ENCODE peak calls at places on chromosomes 11 and 22, in five cellular contexts. U, J, C, V and Q are unnamed samples.
A peak's percentile ranks its signal among the peaks of the same experiment; 100 is the strongest.

GRCh38 chr11:100878474-100878873 is 191.4 kb downstream of the ARHGAP42 start:
- DNase-seq in J (no peak), C (peak; percentile 40), U (no peak), V (peak; percentile 80), Q (no peak)

GRCh38 chr11:65184146-65184545 is 2.4 kb downstream of the CAPN1 start:
- DNase-seq in J (no peak), V (no peak), C (no peak), U (peak; percentile 80), Q (peak; percentile 89)

GRCh38 chr11:76620471-76620870 is 50.1 kb downstream of the LRRC32 start:
- DNase-seq in U (no peak), C (peak; percentile 51), J (no peak), V (peak; percentile 96), Q (no peak)

GRCh38 chr22:45170001-45170466 is 6.3 kb downstream of the NUP50 start:
- DNase-seq in C (no peak), V (no peak), J (no peak), U (no peak), Q (no peak)

GRCh38 chr11:95994340-95994728 is 70.4 kb upstream of the MTMR2 start:
- DNase-seq in J (no peak), U (no peak), C (no peak), V (no peak), Q (no peak)

GRCh38 chr22:47307812-47308211 is 545.4 kb downstream of the TBC1D22A start:
- DNase-seq in V (peak; percentile 56), U (no peak), C (no peak), J (no peak), Q (no peak)

GRCh38 chr11:86182976-86183584 is 61.5 kb upstream of the EED start:
- DNase-seq in C (no peak), J (peak; percentile 53), V (no peak), U (no peak), Q (no peak)

GRCh38 chr11:35919244-35919643 is 24.6 kb upstream of the LDLRAD3 start:
- DNase-seq in C (no peak), J (no peak), U (no peak), V (no peak), Q (no peak)

GRCh38 chr11:65014146-65014960 is at the start of gene ARL2:
- DNase-seq in V (peak; percentile 17), J (no peak), C (no peak), U (peak; percentile 39), Q (peak; percentile 42)

GRCh38 chr11:9264381-9265210 is 554 bp downstream of the DENND5A start:
- DNase-seq in U (peak; percentile 31), J (peak; percentile 83), V (peak; percentile 80), C (peak; percentile 51), Q (peak; percentile 39)

GRCh38 chr11:120219157-120219934 is 8.5 kb downstream of the OAF start:
- DNase-seq in V (no peak), J (no peak), U (no peak), C (no peak), Q (no peak)

GRCh38 chr11:106224172-106224571 is 146.7 kb downstream of the AASDHPPT start:
- DNase-seq in U (no peak), J (no peak), C (no peak), V (no peak), Q (no peak)
- TF ChIP-seq CTCF in U (no peak), J (no peak), C (no peak), V (no peak), Q (no peak)

DNA sequence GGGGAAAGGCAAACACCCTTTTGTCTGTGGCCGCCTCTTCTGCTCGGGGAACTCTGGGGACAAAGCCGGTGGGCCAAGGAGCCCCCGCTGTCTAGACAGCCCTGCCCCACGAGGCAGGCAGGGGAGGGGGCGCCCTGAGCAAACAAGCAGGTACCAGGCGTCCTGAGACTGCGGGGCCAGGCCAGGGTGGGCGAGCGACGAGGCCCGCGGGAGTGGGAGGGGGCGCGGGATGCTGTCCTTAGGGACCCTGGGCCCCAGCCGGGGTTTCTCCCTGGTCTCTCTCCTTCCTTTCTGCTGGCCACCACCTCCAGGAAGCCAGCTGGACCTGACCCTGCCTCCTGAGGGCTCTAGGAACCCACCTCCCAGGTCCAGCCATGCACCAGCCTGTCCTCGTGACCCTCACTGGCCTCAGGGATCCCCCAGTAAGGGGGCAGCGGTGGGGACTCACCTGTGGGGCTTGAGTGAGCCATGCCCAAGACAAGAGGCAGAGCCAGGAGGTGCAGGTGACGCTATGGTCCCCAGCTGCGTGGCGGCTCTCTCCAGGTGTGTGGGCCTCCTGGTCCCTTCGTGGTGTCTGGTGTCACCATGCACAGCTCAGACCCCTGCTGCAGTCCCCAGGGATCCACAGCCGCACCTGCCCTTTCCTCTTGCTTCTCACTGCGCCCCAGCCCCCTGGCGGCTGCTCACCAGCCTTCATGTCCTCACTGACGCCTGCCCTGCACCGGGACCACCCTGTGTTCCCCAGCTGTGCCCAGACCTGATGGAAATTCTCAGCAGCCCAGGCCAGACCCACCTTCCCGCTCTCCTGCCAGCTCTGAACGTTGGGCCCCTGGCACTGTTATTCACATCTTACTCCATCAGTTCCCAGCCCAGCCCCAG is 26.5 kb upstream of the MUC5AC start:
- DNase-seq in J (no peak), V (no peak), U (peak; percentile 27), C (no peak), Q (peak; percentile 37)
- TF ChIP-seq CTCF in J (no peak), V (no peak), U (no peak), C (no peak), Q (peak; percentile 22)

GRCh38 chr22:23847310-23847920 is 8.6 kb upstream of the DERL3 start:
- DNase-seq in C (no peak), U (no peak), V (no peak), J (no peak), Q (no peak)

GRCh38 chr22:23845661-23846469 is 7.1 kb upstream of the DERL3 start:
- DNase-seq in C (no peak), V (no peak), J (no peak), U (no peak), Q (no peak)

GRCh38 chr22:23850136-23850611 is 7.5 kb upstream of the SLC2A11 start:
- DNase-seq in V (no peak), J (no peak), C (no peak), U (no peak), Q (no peak)

GRCh38 chr22:23847991-23848864 is 9.4 kb upstream of the DERL3 start:
- DNase-seq in C (no peak), V (no peak), U (peak; percentile 52), J (no peak), Q (peak; percentile 71)

DNA sequence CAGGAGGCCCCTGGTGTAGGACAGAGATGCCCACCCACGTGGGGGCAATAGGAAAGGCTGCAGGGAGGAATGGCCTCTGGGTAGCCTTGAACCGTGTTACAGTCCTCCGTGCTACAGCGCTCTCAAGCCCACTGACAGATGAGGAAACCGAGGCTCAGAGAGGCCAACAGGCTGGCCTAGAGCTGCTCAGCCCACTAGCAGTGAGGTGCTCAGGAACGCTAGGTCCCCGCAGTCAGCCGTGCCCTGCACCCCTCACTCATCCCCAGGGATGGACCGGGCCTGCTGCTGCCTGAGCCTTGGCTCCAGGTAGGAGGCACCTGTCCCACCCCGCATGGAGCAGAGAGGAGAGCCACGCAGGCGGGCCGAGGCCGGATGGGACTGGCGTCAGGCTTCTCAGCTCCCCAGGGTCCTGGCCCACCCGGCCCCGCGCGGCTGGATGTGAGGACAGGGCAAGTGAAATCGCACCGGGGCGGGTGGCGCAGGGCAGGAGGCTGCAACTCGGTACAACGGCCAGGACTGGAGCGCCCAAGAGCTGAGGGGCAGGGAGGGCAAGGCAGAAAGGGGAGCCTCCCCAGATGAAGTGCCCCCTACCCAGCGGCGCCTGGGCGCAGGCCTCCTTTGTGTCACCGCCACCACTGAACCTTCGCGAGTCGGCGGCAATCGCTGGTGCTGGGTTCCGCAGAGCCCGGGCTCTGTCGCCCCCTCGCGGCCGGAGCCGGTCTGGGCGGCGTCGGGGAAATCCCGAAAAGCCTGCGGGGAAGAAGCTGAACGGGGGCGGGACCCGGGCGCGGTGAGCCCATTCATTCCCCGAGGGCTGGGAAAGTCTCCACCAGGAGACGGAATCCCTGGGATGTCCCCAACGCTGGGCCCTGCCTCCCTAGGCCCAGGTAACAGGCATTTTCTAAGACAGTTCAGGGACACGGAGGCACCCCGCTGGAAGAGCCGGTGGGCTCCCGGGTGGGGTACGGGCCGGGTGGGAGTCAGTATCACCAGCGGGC is 8.4 kb upstream of the SLC2A11 start:
- DNase-seq in U (peak; percentile 97), J (peak; percentile 87), C (peak; percentile 24), V (peak; percentile 60), Q (peak; percentile 95)
- TF ChIP-seq CTCF in U (peak; percentile 92), J (peak; percentile 99), C (peak; percentile 96), V (peak; percentile 79), Q (peak; percentile 99)

GRCh38 chr22:36282078-36282831 is 29.3 kb downstream of the APOL1 start:
- DNase-seq in J (no peak), C (no peak), V (no peak), U (no peak), Q (no peak)

GRCh38 chr22:36277482-36278291 is 24.8 kb downstream of the APOL1 start:
- DNase-seq in C (no peak), U (peak; percentile 74), V (peak; percentile 62), J (peak; percentile 68), Q (peak; percentile 90)

GRCh38 chr22:36279219-36279666 is 26.3 kb downstream of the APOL1 start:
- DNase-seq in U (no peak), J (no peak), V (no peak), C (no peak), Q (no peak)

GRCh38 chr22:36281726-36282077 is 28.8 kb downstream of the APOL1 start:
- DNase-seq in U (no peak), V (no peak), C (no peak), J (no peak), Q (no peak)

DNA sequence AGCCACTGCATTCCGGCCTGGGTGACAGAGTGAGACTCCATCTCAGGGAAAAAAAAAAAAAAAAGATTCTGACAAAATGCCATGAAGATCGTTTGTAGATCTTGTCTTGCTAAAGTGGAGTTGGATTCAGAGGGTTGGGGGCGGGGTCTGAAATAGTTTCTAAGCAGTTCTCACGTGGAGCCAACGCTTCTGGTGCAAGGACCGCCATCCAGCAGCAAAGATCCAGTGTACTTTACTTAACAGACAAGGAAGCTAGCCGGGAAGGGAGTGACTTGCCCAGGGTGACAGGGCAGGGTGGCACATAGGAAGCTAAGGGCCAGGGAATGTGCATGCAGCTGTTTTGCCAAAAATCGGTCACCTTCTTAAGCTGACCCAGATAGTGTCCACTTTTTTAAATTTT is 27.4 kb downstream of the APOL1 start:
- DNase-seq in V (no peak), J (no peak), C (no peak), U (no peak), Q (no peak)
- TF ChIP-seq CTCF in V (no peak), J (no peak), C (no peak), U (no peak), Q (no peak)

GRCh38 chr11:102319544-102319943 is 2.3 kb downstream of the BIRC3 start:
- DNase-seq in C (no peak), U (no peak), V (no peak), J (no peak), Q (no peak)

GRCh38 chr11:102317768-102318103 is 452 bp downstream of the BIRC3 start:
- DNase-seq in V (no peak), U (no peak), C (no peak), J (no peak), Q (no peak)

GRCh38 chr11:102318469-102318868 is 1.2 kb downstream of the BIRC3 start:
- DNase-seq in U (no peak), C (no peak), J (no peak), V (no peak), Q (no peak)

GRCh38 chr11:102316505-102316904 is 779 bp upstream of the BIRC3 start:
- DNase-seq in C (no peak), J (no peak), U (no peak), V (no peak), Q (no peak)

GRCh38 chr11:102317099-102317767 is at the start of gene BIRC3:
- DNase-seq in J (peak; percentile 89), U (peak; percentile 64), V (peak; percentile 86), C (peak; percentile 82), Q (peak; percentile 83)
- TF ChIP-seq CTCF in J (peak; percentile 49), U (no peak), V (peak; percentile 46), C (peak; percentile 28), Q (no peak)